ENCODE peak calls at places on chromosome 12, in six cellular contexts. I, J, P, Y, K and X are unnamed samples.

GRCh38 chr12:3034067-3034750 is 43.0 kb upstream of the TSPAN9 start:
- DNase-seq in P (peak), J (peak), Y (peak), I (no peak), K (peak), X (no peak)

GRCh38 chr12:77325505-77325904 is 260.1 kb upstream of the E2F7 start:
- DNase-seq in Y (no peak), I (no peak), J (no peak), P (peak), K (no peak), X (no peak)

GRCh38 chr12:104596128-104596799 is 139.5 kb downstream of the CHST11 start:
- DNase-seq in K (no peak), J (no peak), P (peak), I (no peak), Y (no peak), X (no peak)

GRCh38 chr12:56521590-56522371 is at the start of gene RBMS2:
- DNase-seq in J (peak), K (no peak), I (peak), Y (peak), P (peak), X (no peak)

GRCh38 chr12:14514154-14514842 is 53.4 kb downstream of the PLBD1 start:
- DNase-seq in I (no peak), K (no peak), Y (peak), J (no peak), P (no peak), X (no peak)

GRCh38 chr12:55925371-55925770 is 2.3 kb downstream of the PYM1 start:
- DNase-seq in K (no peak), J (no peak), Y (no peak), I (no peak), P (no peak), X (no peak)

GRCh38 chr12:114685320-114685781 is 1.4 kb upstream of the TBX3 start:
- DNase-seq in Y (no peak), P (no peak), K (no peak), J (no peak), I (no peak), X (no peak)

GRCh38 chr12:106750524-106750923 is 24.0 kb upstream of the RIC8B start:
- DNase-seq in K (no peak), P (no peak), J (no peak), I (no peak), Y (no peak), X (no peak)

GRCh38 chr12:65237153-65237552 is 41.3 kb upstream of the MSRB3 start:
- DNase-seq in J (no peak), K (no peak), I (no peak), P (no peak), Y (no peak), X (no peak)

GRCh38 chr12:116381744-116382455 is 104.4 kb upstream of the MED13L start:
- DNase-seq in K (no peak), I (no peak), P (no peak), J (no peak), Y (no peak), X (peak)

GRCh38 chr12:12267801-12268200 is 957 bp upstream of the LRP6 start:
- DNase-seq in P (no peak), J (no peak), I (no peak), K (no peak), Y (no peak), X (no peak)

GRCh38 chr12:9364224-9365176 is 156.3 kb upstream of the PZP start:
- DNase-seq in I (no peak), Y (no peak), P (no peak), J (no peak), K (peak), X (no peak)

GRCh38 chr12:31265722-31266121 is 60.2 kb downstream of the SINHCAF start:
- DNase-seq in Y (no peak), K (no peak), J (no peak), P (no peak), I (no peak), X (no peak)

GRCh38 chr12:51160814-51161459 is 12.0 kb downstream of the TFCP2 start:
- DNase-seq in Y (no peak), I (no peak), P (no peak), K (no peak), J (no peak), X (no peak)

GRCh38 chr12:116674643-116675183 is 63.2 kb downstream of the SPRING1 start:
- DNase-seq in J (no peak), I (no peak), K (no peak), Y (no peak), P (no peak), X (no peak)

GRCh38 chr12:15256760-15257159 is 35.5 kb upstream of the RERG start:
- DNase-seq in Y (no peak), P (no peak), K (no peak), I (no peak), J (no peak), X (no peak)

GRCh38 chr12:32051511-32052299 is 54.9 kb upstream of the BICD1 start:
- DNase-seq in K (no peak), I (no peak), P (peak), Y (no peak), J (no peak), X (no peak)

GRCh38 chr12:31009976-31010375 is 63.7 kb upstream of the DDX11 start:
- DNase-seq in P (no peak), K (no peak), I (no peak), J (no peak), Y (no peak), X (no peak)

GRCh38 chr12:14896477-14897184 is 11.0 kb upstream of the MGP start:
- DNase-seq in P (no peak), K (no peak), I (no peak), J (no peak), Y (no peak), X (no peak)

GRCh38 chr12:111488798-111489197 is 83.1 kb downstream of the SH2B3 start:
- DNase-seq in J (no peak), I (no peak), K (no peak), Y (no peak), P (no peak), X (no peak)

GRCh38 chr12:89252284-89252683 is 100.0 kb downstream of the DUSP6 start:
- DNase-seq in Y (no peak), K (no peak), J (no peak), I (no peak), P (no peak), X (no peak)

GRCh38 chr12:58671196-58671595 is 249.1 kb downstream of the LRIG3 start:
- DNase-seq in J (no peak), P (no peak), I (no peak), K (no peak), Y (no peak), X (no peak)

GRCh38 chr12:111589601-111590000 is 9.5 kb downstream of the ATXN2 start:
- DNase-seq in Y (no peak), K (no peak), J (no peak), I (no peak), P (no peak), X (no peak)